ENCODE peak calls at places on chromosomes 4 and X, in five cellular contexts. O is brain microvascular endothelial cell, Z is lower lobe of right lung, I is Peyer's patch, N is cardiac muscle cell. J is an unnamed sample.

GRCh38 chr4:174316546-174316945 is 32.8 kb downstream of the CEP44 start:
- DNase-seq in O (no peak), Z (no peak), I (no peak), N (no peak), J (no peak)

GRCh38 chr4:124633285-124633941 is 79.1 kb downstream of the ANKRD50 start:
- DNase-seq in O (no peak), Z (no peak), I (no peak), N (no peak), J (no peak)

GRCh38 chr4:5569451-5569850 is 138.9 kb downstream of the EVC2 start:
- DNase-seq in O (no peak), Z (no peak), I (no peak), N (no peak), J (no peak)

GRCh38 chr4:2296621-2297601 is 35.0 kb upstream of the MXD4 start:
- DNase-seq in O (no peak), Z (no peak), I (no peak), N (no peak), J (peak)

GRCh38 chr4:73257995-73258667 is 467 bp downstream of the ANKRD17 start:
- DNase-seq in O (peak), Z (no peak), I (peak), N (peak), J (peak)

GRCh38 chrX:136816970-136817369 is 36.2 kb upstream of the ARHGEF6 start:
- DNase-seq in O (no peak), Z (no peak), I (no peak), N (peak), J (no peak)

GRCh38 chr4:16196482-16197393 is 29.5 kb downstream of the TAPT1 start:
- DNase-seq in O (peak), Z (no peak), I (no peak), N (peak), J (no peak)

GRCh38 chrX:69503228-69503834 is 795 bp upstream of the NALF2 start:
- DNase-seq in O (no peak), Z (no peak), I (no peak), N (peak), J (no peak)

GRCh38 chr4:2365913-2366210 is 52.6 kb downstream of the ZFYVE28 start:
- DNase-seq in O (no peak), Z (peak), I (no peak), N (no peak), J (no peak)

GRCh38 chr4:2441393-2442174 is 22.8 kb downstream of the CFAP99 start:
- DNase-seq in O (peak), Z (peak), I (peak), N (peak), J (no peak)

GRCh38 chrX:13489451-13489850 is 80.0 kb upstream of the EGFL6 start:
- DNase-seq in O (peak), Z (peak), I (no peak), N (peak), J (peak)

GRCh38 chrX:74505437-74505836 is 84.1 kb downstream of the SLC16A2 start:
- DNase-seq in O (no peak), Z (no peak), I (no peak), N (no peak), J (no peak)

GRCh38 chrX:80573275-80573674 is 153.0 kb downstream of the TENT5D start:
- DNase-seq in O (no peak), Z (no peak), I (no peak), N (no peak), J (no peak)

GRCh38 chr4:186485621-186486062 is 69.7 kb downstream of the MTNR1A start:
- DNase-seq in O (no peak), Z (no peak), I (no peak), N (peak), J (no peak)

GRCh38 chr4:106273831-106274230 is 42.2 kb downstream of the TBCK start:
- DNase-seq in O (peak), Z (no peak), I (no peak), N (peak), J (no peak)

GRCh38 chrX:105821471-105822081 is 763 bp upstream of the NRK start:
- DNase-seq in O (peak), Z (peak), I (no peak), N (peak), J (no peak)

GRCh38 chrX:103540145-103540544 is 20.9 kb upstream of the RAB40A start:
- DNase-seq in O (no peak), Z (no peak), I (no peak), N (peak), J (no peak)

DNA sequence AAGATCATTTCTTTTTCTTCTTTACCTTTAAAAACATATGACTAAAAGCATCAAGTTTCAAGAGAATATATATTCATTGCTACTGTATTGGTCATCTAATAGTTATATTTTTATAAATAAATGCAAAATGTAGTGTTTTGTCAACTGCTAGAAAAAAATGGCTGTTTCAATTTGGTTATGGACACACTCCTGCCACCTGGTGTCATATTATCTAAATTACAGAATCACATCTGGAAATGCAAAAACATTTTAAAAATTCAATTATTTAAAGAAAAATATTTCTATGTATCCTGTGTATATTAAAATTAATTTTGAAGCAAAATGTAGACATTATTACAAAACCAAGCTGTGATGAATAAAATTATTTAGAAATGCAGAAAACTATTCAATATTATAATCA is 329.4 kb upstream of the PCDH18 start:
- DNase-seq in O (no peak), Z (no peak), I (no peak), N (peak), J (no peak)
- TF ChIP-seq CTCF in O (peak), Z (peak), I (peak), N (peak), J (peak)

GRCh38 chr4:76058888-76059426 is 15.6 kb upstream of the ART3 start:
- DNase-seq in O (no peak), Z (no peak), I (no peak), N (peak), J (no peak)
- H3K4me3 ChIP-seq in O (no peak), Z (no peak), I (no peak), N (no peak), J (no peak)

GRCh38 chr4:169268951-169269781 is 1.6 kb downstream of the SH3RF1 start:
- DNase-seq in O (peak), Z (no peak), I (no peak), N (peak), J (no peak)

GRCh38 chr4:169270156-169270809 is 473 bp downstream of the SH3RF1 start:
- DNase-seq in O (no peak), Z (peak), I (peak), N (peak), J (no peak)

GRCh38 chr4:169271692-169272007 is 894 bp upstream of the SH3RF1 start:
- DNase-seq in O (no peak), Z (no peak), I (no peak), N (no peak), J (no peak)

GRCh38 chr4:169272265-169272886 is 1.6 kb upstream of the SH3RF1 start:
- DNase-seq in O (peak), Z (no peak), I (no peak), N (peak), J (no peak)

GRCh38 chr4:169270810-169271691 is at the start of gene SH3RF1:
- DNase-seq in O (peak), Z (peak), I (peak), N (peak), J (peak)
- TF ChIP-seq CTCF in O (peak), Z (peak), I (peak), N (peak), J (no peak)

GRCh38 chr4:173170210-173170778 is 1.7 kb downstream of the GALNT7 start:
- DNase-seq in O (no peak), Z (no peak), I (no peak), N (no peak), J (no peak)

GRCh38 chr4:173168396-173169177 is at the start of gene GALNT7:
- DNase-seq in O (no peak), Z (peak), I (peak), N (peak), J (peak)

GRCh38 chr4:173169178-173169427 is 492 bp downstream of the GALNT7 start:
- DNase-seq in O (no peak), Z (no peak), I (no peak), N (no peak), J (no peak)

GRCh38 chr4:173171098-173171497 is 2.5 kb downstream of the GALNT7 start:
- DNase-seq in O (no peak), Z (no peak), I (no peak), N (peak), J (no peak)

GRCh38 chr4:173169428-173170209 is 1.0 kb downstream of the GALNT7 start:
- DNase-seq in O (no peak), Z (peak), I (peak), N (peak), J (peak)
- H3K4me3 ChIP-seq in O (peak), Z (peak), I (peak), N (peak), J (peak)

DNA sequence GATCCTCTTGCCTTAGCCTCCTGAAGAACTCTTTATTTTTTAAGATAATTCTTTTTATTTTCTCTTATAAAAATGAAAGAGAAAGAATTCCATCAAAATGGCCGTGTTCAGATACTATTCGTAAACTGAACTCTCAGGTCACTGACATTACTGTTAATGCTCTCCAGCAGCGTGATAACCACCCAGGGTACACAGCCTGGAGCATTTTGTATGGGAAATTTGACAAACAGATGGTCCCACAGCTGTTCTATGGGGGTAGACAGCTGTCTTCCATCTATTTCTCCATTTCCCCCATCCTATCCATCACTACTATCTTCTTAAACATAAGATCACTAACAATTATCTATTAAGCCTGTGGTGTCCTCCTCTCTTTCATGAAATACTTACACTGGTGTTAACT is 47.8 kb downstream of the SYNPO2 start:
- DNase-seq in O (no peak), Z (no peak), I (no peak), N (no peak), J (no peak)
- TF ChIP-seq CTCF in O (no peak), Z (no peak), I (no peak), N (no peak), J (no peak)

DNA sequence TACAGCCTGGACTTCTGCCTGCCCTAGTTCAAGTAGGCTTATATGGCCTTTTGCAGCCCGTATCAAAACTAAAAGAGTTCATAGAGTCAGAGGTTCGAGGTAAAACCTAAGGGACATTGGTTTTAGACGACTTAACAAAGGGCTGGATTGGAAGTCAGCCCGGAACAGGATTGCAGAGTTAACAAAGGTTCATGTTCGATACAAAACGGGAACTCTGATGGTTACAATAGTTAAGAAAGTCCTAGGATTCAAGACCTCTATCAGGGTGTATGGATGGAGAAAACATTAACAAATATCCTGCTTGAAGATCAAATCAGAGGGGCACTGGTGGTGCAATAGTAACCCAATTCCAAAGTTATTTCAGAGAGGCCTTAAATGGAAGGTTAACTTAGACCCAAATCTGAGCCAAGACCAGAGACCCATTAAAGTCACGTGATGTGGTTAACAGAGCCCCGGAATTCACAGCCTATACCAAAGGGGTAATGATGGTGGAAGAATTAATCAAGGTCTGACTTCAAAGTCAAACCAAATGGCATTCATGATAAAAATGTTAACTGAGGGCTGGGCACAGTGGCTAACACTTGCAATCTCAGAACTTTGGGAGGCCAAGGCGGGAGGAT is 656 bp upstream of the ZNF630 start:
- DNase-seq in O (no peak), Z (no peak), I (no peak), N (no peak), J (no peak)
- H3K4me3 ChIP-seq in O (peak), Z (peak), I (peak), N (peak), J (peak)

GRCh38 chrX:129653985-129654651 is 638 bp downstream of the APLN start:
- DNase-seq in O (no peak), Z (no peak), I (no peak), N (no peak), J (no peak)

GRCh38 chrX:129658429-129658828 is 3.7 kb upstream of the APLN start:
- DNase-seq in O (no peak), Z (no peak), I (no peak), N (no peak), J (no peak)

GRCh38 chrX:129653181-129653984 is 1.4 kb downstream of the APLN start:
- DNase-seq in O (no peak), Z (no peak), I (no peak), N (no peak), J (no peak)

GRCh38 chrX:129654652-129655546 is at the start of gene APLN:
- DNase-seq in O (no peak), Z (peak), I (no peak), N (peak), J (no peak)

DNA sequence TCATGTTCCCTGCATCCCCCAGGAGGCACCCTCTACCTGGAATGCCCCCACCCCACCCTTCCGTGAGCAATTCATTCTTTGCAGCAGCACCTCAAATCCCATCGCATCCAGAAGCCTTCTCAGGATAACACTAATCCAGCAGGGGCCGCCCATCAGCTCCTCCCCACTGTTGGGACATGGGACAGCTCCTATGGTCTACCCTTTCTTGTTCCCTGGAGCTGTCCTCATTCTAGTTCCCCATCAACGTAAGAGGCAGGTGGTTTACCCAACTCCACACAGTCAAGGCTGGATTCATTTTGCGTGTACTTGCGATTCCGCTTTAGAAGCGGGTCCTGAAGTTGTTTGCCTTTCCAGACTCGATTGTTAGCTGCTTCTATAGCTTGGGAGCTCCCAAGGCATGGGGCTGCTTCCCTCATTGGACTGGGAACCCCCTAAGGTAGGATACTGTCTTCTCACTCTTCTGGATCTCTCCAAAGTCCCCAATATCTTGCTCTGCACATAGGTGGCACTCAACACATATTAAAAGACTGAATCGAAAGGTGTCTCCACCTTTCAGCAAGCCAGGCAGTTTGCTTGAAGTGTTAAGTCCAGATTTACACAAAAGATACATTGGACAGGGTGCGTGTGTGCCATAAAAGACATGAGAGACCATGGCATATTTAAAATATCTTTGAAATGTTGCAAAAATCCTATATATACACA is 942 bp upstream of the APLN start:
- DNase-seq in O (no peak), Z (no peak), I (no peak), N (no peak), J (no peak)
- TF ChIP-seq CTCF in O (peak), Z (no peak), I (peak), N (no peak), J (no peak)

J was measured in suprapubic skin.